ENCODE peak calls at places on chromosomes 2 and 18, in seven cellular contexts. One of them, this sample, is unnamed.

GRCh38 chr18:79705272-79705671 is 25.7 kb downstream of the CTDP1 start:
- DNase-seq in stomach: no peak
- DNase-seq in mesenteric fat pad: no peak
- DNase-seq in lung: no peak
- DNase-seq in HFF-Myc: no peak
- DNase-seq in HEK293T: no peak
- DNase-seq in NCI-H1105 treated with DMSO at 0.1 percent for 48 hours: no peak
- DNase-seq in this sample: no peak

GRCh38 chr2:191878576-191879298 is 31.8 kb upstream of the CAVIN2 start:
- DNase-seq in stomach: no peak
- DNase-seq in mesenteric fat pad: no peak
- DNase-seq in lung: no peak
- DNase-seq in HFF-Myc: peak; percentile 61
- DNase-seq in HEK293T: no peak
- DNase-seq in NCI-H1105 treated with DMSO at 0.1 percent for 48 hours: no peak
- DNase-seq in this sample: no peak

GRCh38 chr18:69845588-69846506 is 101.8 kb downstream of the CD226 start:
- DNase-seq in stomach: no peak
- DNase-seq in mesenteric fat pad: no peak
- DNase-seq in lung: no peak
- DNase-seq in HFF-Myc: no peak
- DNase-seq in HEK293T: peak; percentile 6
- DNase-seq in NCI-H1105 treated with DMSO at 0.1 percent for 48 hours: peak; percentile 99
- DNase-seq in this sample: no peak

GRCh38 chr2:65098741-65099140 is 31.2 kb downstream of the RAB1A start:
- DNase-seq in stomach: no peak
- DNase-seq in mesenteric fat pad: no peak
- DNase-seq in lung: no peak
- DNase-seq in HFF-Myc: no peak
- DNase-seq in HEK293T: no peak
- DNase-seq in NCI-H1105 treated with DMSO at 0.1 percent for 48 hours: no peak
- DNase-seq in this sample: no peak

GRCh38 chr2:43576983-43577892 is 18.6 kb downstream of the THADA start:
- DNase-seq in stomach: no peak
- DNase-seq in mesenteric fat pad: no peak
- DNase-seq in lung: no peak
- DNase-seq in HFF-Myc: no peak
- DNase-seq in HEK293T: peak; percentile 41
- DNase-seq in NCI-H1105 treated with DMSO at 0.1 percent for 48 hours: peak; percentile 46
- DNase-seq in this sample: no peak

GRCh38 chr2:197113221-197113831 is 186.8 kb upstream of the PGAP1 start:
- DNase-seq in stomach: no peak
- DNase-seq in mesenteric fat pad: no peak
- DNase-seq in lung: no peak
- DNase-seq in HFF-Myc: no peak
- DNase-seq in HEK293T: peak; percentile 19
- DNase-seq in NCI-H1105 treated with DMSO at 0.1 percent for 48 hours: peak; percentile 52
- DNase-seq in this sample: no peak

GRCh38 chr18:25518716-25519053 is 166.7 kb upstream of the ZNF521 start:
- DNase-seq in stomach: no peak
- DNase-seq in mesenteric fat pad: no peak
- DNase-seq in lung: no peak
- DNase-seq in HFF-Myc: no peak
- DNase-seq in HEK293T: no peak
- DNase-seq in NCI-H1105 treated with DMSO at 0.1 percent for 48 hours: no peak
- DNase-seq in this sample: no peak

GRCh38 chr2:187499941-187500532 is 52.0 kb upstream of the CALCRL start:
- DNase-seq in stomach: peak; percentile 63
- DNase-seq in mesenteric fat pad: no peak
- DNase-seq in lung: peak; percentile 52
- DNase-seq in HFF-Myc: no peak
- DNase-seq in HEK293T: peak; percentile 44
- DNase-seq in NCI-H1105 treated with DMSO at 0.1 percent for 48 hours: peak; percentile 72
- DNase-seq in this sample: peak; percentile 50

GRCh38 chr18:48385595-48385994 is 23.6 kb downstream of the ZBTB7C start:
- DNase-seq in stomach: no peak
- DNase-seq in mesenteric fat pad: no peak
- DNase-seq in lung: no peak
- DNase-seq in HFF-Myc: no peak
- DNase-seq in HEK293T: no peak
- DNase-seq in NCI-H1105 treated with DMSO at 0.1 percent for 48 hours: no peak
- DNase-seq in this sample: no peak

GRCh38 chr2:181165199-181165868 is 184.9 kb downstream of the UBE2E3 start:
- DNase-seq in stomach: no peak
- DNase-seq in mesenteric fat pad: no peak
- DNase-seq in lung: no peak
- DNase-seq in HFF-Myc: no peak
- DNase-seq in HEK293T: no peak
- DNase-seq in NCI-H1105 treated with DMSO at 0.1 percent for 48 hours: no peak
- DNase-seq in this sample: no peak